ENCODE peak calls at places on chromosome 14, in four cellular contexts. H, Z, D and E are unnamed samples.

GRCh38 chr14:92686763-92687427 is 61.5 kb downstream of the LGMN start:
- DNase-seq in H (peak; percentile 98), Z (peak; percentile 84), D (peak; percentile 12), E (peak; percentile 95)

GRCh38 chr14:106174206-106174605 is 647.8 kb downstream of the TMEM121 start:
- DNase-seq in H (no peak), Z (no peak), D (no peak), E (no peak)

GRCh38 chr14:95895720-95896119 is 19.1 kb downstream of the TUNAR start:
- DNase-seq in H (peak; percentile 50), Z (no peak), D (no peak), E (peak; percentile 51)

GRCh38 chr14:75005357-75005756 is 2.6 kb downstream of the EIF2B2 start:
- DNase-seq in H (no peak), Z (no peak), D (no peak), E (no peak)

GRCh38 chr14:99699071-99699760 is 15.1 kb downstream of the CYP46A1 start:
- DNase-seq in H (no peak), Z (no peak), D (no peak), E (no peak)

GRCh38 chr14:42420071-42420470 is 813.4 kb downstream of the LRFN5 start:
- DNase-seq in H (no peak), Z (no peak), D (no peak), E (no peak)

GRCh38 chr14:64663174-64663573 is 41.0 kb upstream of the PLEKHG3 start:
- DNase-seq in H (no peak), Z (no peak), D (no peak), E (no peak)

GRCh38 chr14:55794655-55795583 is 214.9 kb downstream of the KTN1 start:
- DNase-seq in H (no peak), Z (no peak), D (no peak), E (no peak)

GRCh38 chr14:96938946-96939345 is 141.8 kb downstream of the VRK1 start:
- DNase-seq in H (peak; percentile 28), Z (peak; percentile 27), D (no peak), E (no peak)
- TF ChIP-seq CTCF in H (peak; percentile 77), Z (peak; percentile 70), D (no peak), E (peak; percentile 62)

DNA sequence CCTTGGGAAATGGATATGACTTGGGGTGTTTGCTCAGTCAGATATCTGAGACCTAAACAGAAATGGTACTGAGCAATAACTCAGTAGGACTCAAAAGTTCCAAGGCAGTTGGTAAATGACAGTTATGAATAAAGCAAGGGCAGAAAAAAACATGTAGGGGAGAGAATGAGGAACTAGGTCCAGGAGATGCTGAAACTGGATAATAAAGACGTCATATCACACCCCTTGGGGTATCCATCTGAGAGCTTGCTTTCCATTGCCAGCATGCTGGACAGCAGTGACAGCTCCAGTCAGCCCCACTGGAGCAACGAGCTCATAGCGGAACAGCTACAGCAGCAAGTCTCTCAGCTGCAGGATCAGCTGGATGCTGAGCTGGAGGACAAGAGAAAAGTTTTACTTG is 37.5 kb downstream of the RPGRIP1 start:
- DNase-seq in H (no peak), Z (peak; percentile 51), D (no peak), E (no peak)
- TF ChIP-seq CTCF in H (no peak), Z (no peak), D (no peak), E (no peak)

DNA sequence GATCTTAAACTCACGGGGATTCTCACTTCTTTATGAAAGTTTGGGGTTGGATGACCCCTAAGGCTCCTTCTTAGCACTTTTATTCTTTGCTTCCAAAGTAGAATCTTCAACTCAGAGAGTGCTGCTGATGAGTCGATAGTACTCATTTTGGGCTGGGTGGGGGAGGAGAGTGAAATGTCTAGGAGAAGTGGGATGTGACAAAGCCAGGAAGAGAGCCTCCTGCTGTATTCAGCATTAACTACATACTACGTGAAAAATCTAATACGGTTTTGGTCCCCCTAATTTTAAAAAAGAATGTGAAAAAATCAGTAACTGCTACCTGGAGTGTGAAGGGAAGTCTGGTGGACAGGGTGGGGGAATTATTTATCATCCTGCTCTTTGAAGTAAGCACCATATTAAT is 148.3 kb downstream of the SAMD4A start:
- DNase-seq in H (no peak), Z (no peak), D (no peak), E (no peak)
- TF ChIP-seq CTCF in H (no peak), Z (no peak), D (peak; percentile 8), E (no peak)

GRCh38 chr14:76773188-76773885 is 12.1 kb downstream of the VASH1 start:
- DNase-seq in H (no peak), Z (no peak), D (peak; percentile 47), E (no peak)
- TF ChIP-seq CTCF in H (no peak), Z (no peak), D (peak; percentile 12), E (no peak)